ENCODE peak calls at places on chromosomes 13 and 19, in four cellular contexts. R is activated T-cell treated with anti-CD3 and anti-CD28 coated beads, Interleukin-2, amount 50 U/mL, for 48 hours; K is GM23338; F is stimulated activated CD4-positive, alpha-beta T cell treated with anti-CD3 and anti-CD28 coated beads, Interleukin-2, amount 100 ng/mL, for 48 hours. G is an unnamed sample.

GRCh38 chr19:2922987-2923386 is 21.8 kb downstream of the ZNF77 start:
- DNase-seq in R (no peak), K (peak), F (no peak), G (no peak)

GRCh38 chr19:48713041-48713863 is 6.3 kb downstream of the MAMSTR start:
- DNase-seq in R (no peak), K (peak), F (no peak), G (no peak)

GRCh38 chr13:113106053-113106452 is 462 bp downstream of the F7 start:
- DNase-seq in R (no peak), K (no peak), F (no peak), G (no peak)

GRCh38 chr19:35095667-35096368 is 19.8 kb upstream of the FXYD3 start:
- DNase-seq in R (no peak), K (no peak), F (no peak), G (no peak)

GRCh38 chr13:20567881-20568528 is 1.0 kb downstream of the IFT88 start:
- DNase-seq in R (no peak), K (no peak), F (no peak), G (no peak)

GRCh38 chr13:45681101-45681500 is 21.0 kb upstream of the CBY2 start:
- DNase-seq in R (no peak), K (no peak), F (no peak), G (no peak)

GRCh38 chr13:40113644-40114304 is 458.3 kb downstream of the COG6 start:
- DNase-seq in R (no peak), K (no peak), F (no peak), G (no peak)

GRCh38 chr19:33440241-33440640 is 66.7 kb downstream of the CEBPG start:
- DNase-seq in R (no peak), K (no peak), F (no peak), G (no peak)

GRCh38 chr13:113078895-113079720 is 26.5 kb upstream of the F7 start:
- DNase-seq in R (no peak), K (no peak), F (no peak), G (no peak)

GRCh38 chr13:39463611-39464010 is 139.4 kb downstream of the LHFPL6 start:
- DNase-seq in R (no peak), K (no peak), F (no peak), G (no peak)

GRCh38 chr19:12163841-12164240 is 945 bp downstream of the ZNF136 start:
- DNase-seq in R (no peak), K (peak), F (no peak), G (no peak)

GRCh38 chr19:16920816-16921529 is 32.2 kb downstream of the F2RL3 start:
- DNase-seq in R (no peak), K (no peak), F (no peak), G (no peak)

GRCh38 chr13:60572003-60572792 is 175.2 kb downstream of the TDRD3 start:
- DNase-seq in R (no peak), K (peak), F (no peak), G (no peak)

GRCh38 chr19:40341601-40342482 is 6.4 kb downstream of the C19orf47 start:
- DNase-seq in R (no peak), K (no peak), F (no peak), G (no peak)

GRCh38 chr13:106619688-106620555 is 52.0 kb upstream of the ARGLU1 start:
- DNase-seq in R (no peak), K (peak), F (peak), G (no peak)